ENCODE peak calls at places on chromosomes 13 and 19, in seven cellular contexts. F is CD4-positive, CD25-positive, alpha-beta regulatory T cell; Z is endodermal cell; H is uterus; L is brain microvascular endothelial cell; B is WERI-Rb-1; A is colonic mucosa. V is an unnamed sample. For H3K36me3, the result is how much of the 10 kb centered on the place peaks cover.

GRCh38 chr13:47853236-47853635 is 147.8 kb downstream of the SUCLA2 start:
- DNase-seq in H (no peak), L (peak), F (no peak), A (no peak), Z (no peak), B (no peak), V (no peak)

GRCh38 chr13:39858794-39859193 is 203.3 kb downstream of the COG6 start:
- DNase-seq in L (no peak), F (no peak), B (no peak), A (no peak), H (no peak), Z (no peak), V (no peak)

GRCh38 chr19:19321143-19321577 is 531 bp downstream of the MAU2 start:
- DNase-seq in A (peak), H (no peak), F (no peak), L (no peak), Z (peak), B (peak), V (peak)

GRCh38 chr19:35533822-35534521 is 716 bp downstream of the GAPDHS start:
- DNase-seq in H (no peak), Z (peak), L (no peak), B (no peak), A (no peak), F (no peak), V (peak)

GRCh38 chr19:17605761-17606745 is 50.6 kb downstream of the COLGALT1 start:
- DNase-seq in Z (peak), H (peak), L (peak), A (peak), B (peak), F (peak), V (peak)

GRCh38 chr19:12993562-12993961 is 1.7 kb upstream of the NFIX start:
- DNase-seq in F (no peak), B (no peak), L (no peak), A (no peak), Z (no peak), H (no peak), V (no peak)

GRCh38 chr19:58407658-58408151 is 744 bp upstream of the ZNF584 start:
- DNase-seq in F (no peak), H (no peak), A (no peak), Z (peak), B (no peak), L (no peak), V (peak)

GRCh38 chr13:90806905-90807304 is 540.6 kb upstream of the MIR17HG start:
- DNase-seq in Z (no peak), F (no peak), A (no peak), L (no peak), H (no peak), B (no peak), V (no peak)

GRCh38 chr19:18772620-18773587 is 18.2 kb downstream of the COMP start:
- DNase-seq in F (no peak), A (no peak), B (no peak), Z (no peak), H (no peak), L (no peak), V (peak)

GRCh38 chr13:41709511-41709910 is 251.4 kb downstream of the VWA8 start:
- DNase-seq in H (no peak), L (no peak), A (no peak), Z (no peak), F (no peak), B (no peak), V (no peak)

GRCh38 chr13:33799950-33800592 is 17.9 kb upstream of the RFC3 start:
- DNase-seq in Z (no peak), H (no peak), A (no peak), F (no peak), L (peak), B (no peak), V (no peak)

DNA sequence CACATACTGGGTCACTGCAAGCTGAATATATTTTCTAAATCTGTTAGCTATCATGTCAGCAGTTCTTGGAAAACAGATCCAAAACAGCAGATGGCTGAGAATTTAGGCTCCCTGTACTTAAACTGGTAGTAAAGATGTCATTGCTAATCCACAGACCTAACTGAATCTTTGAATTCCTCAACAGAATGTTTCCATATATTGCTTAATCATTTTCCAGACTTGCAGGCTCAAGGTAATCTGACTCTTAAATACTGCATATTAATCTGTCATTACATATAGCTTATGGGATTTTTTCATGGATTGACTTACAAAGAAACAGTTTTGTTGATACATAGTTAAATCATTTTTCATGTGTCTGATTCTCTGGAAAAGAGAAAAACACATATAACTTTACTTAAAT is 639.1 kb upstream of the KLHL1 start:
- DNase-seq in F (no peak), Z (no peak), B (peak), L (no peak), A (no peak), H (no peak), V (no peak)
- H3K36me3 ChIP-seq in F (under half), Z (under half), B (under half), L (under half), A (under half), H (under half), V (under half)

GRCh38 chr19:55044771-55045716 is 7.0 kb upstream of the GP6 start:
- DNase-seq in A (no peak), B (no peak), F (no peak), H (no peak), L (no peak), Z (peak), V (peak)
- H3K36me3 ChIP-seq in A (under half), B (under half), F (under half), H (under half), L (under half), Z (half or more), V (under half)

DNA sequence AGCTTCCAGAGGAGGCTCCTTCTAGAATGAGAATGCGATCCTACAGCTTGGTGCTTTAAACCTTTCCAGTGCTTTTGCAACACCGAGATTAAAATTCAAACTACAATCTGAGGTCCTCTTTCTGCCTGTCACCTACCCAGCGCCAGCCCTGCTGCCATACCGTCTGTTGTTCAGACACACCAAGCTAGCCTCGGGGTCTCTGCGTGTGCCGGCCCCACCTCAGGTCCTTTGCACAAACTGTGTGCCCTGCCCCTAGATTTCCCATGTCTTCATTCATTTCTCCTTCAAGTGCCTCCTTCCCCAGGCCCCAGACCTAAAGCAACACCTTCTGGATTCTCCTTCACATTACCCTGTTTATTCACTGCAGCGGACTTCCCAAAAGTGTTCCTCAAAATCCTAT is 11.1 kb downstream of the HSH2D start:
- DNase-seq in A (no peak), F (no peak), B (no peak), Z (no peak), H (no peak), L (no peak), V (peak)
- H3K36me3 ChIP-seq in A (under half), F (half or more), B (under half), Z (under half), H (under half), L (under half), V (under half)

GRCh38 chr13:100394005-100394695 is 194.4 kb downstream of the GGACT start:
- DNase-seq in B (no peak), Z (no peak), L (peak), A (no peak), H (peak), F (no peak), V (no peak)
- H3K36me3 ChIP-seq in B (under half), Z (under half), L (under half), A (under half), H (under half), F (under half), V (under half)

DNA sequence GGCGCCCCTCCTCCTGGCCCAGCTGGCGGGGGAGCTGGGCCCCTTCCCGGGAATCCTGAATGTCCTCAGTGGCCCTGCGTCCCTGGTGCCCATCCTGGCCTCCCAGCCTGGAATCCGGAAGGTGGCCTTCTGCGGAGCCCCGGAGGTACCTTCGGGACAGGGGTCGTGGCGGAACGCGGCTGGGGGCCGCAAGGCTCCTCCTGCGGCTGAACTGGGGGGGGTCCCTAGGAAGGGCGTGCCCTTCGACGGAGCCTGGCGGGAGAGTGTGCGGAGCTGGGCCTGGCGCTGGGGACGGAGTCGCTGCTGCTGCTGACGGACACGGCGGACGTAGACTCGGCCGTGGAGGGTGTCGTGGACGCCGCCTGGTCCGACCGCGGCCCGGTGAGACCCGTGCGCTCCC is 8.6 kb downstream of the ALDH16A1 start:
- DNase-seq in Z (no peak), L (no peak), B (no peak), H (no peak), A (no peak), F (no peak), V (peak)
- H3K36me3 ChIP-seq in Z (under half), L (under half), B (under half), H (under half), A (under half), F (under half), V (under half)

GRCh38 chr19:4431808-4432674 is 25.6 kb downstream of the UBXN6 start:
- DNase-seq in B (no peak), H (no peak), F (no peak), A (no peak), L (no peak), Z (peak), V (peak)
- H3K36me3 ChIP-seq in B (half or more), H (under half), F (under half), A (under half), L (under half), Z (half or more), V (half or more)

GRCh38 chr19:14408641-14409120 is 10.5 kb downstream of the DDX39A start:
- DNase-seq in H (no peak), A (no peak), B (no peak), F (no peak), Z (no peak), L (no peak), V (peak)
- H3K36me3 ChIP-seq in H (under half), A (under half), B (half or more), F (half or more), Z (half or more), L (half or more), V (under half)

GRCh38 chr19:33777753-33778088 is 18.9 kb upstream of the KCTD15 start:
- DNase-seq in L (no peak), B (no peak), Z (no peak), H (no peak), A (no peak), F (no peak), V (no peak)
- H3K36me3 ChIP-seq in L (under half), B (under half), Z (under half), H (under half), A (under half), F (under half), V (under half)

DNA sequence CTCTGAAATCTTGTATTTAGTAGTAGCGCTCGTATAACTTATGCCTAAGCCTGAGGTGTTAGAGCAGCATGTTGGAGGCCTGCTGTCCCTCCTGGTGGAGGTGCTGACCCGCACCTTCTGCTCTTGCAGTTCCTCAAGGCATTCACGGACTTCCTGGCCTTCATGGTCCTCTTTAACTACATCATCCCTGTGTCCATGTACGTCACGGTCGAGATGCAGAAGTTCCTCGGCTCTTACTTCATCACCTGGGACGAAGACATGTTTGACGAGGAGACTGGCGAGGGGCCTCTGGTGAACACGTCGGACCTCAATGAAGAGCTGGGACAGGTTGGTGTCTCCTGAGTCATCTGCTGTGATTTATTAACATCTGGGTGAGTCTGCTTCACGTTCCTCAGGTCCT is 136.7 kb downstream of the ATP11A start:
- DNase-seq in B (no peak), H (peak), Z (no peak), L (no peak), A (no peak), F (no peak), V (no peak)
- H3K36me3 ChIP-seq in B (half or more), H (under half), Z (half or more), L (under half), A (under half), F (half or more), V (under half)